ENCODE peak calls at places on chromosomes 4 and X, in four cellular contexts. M is mammary epithelial cell, A is H9, F is lung. G is an unnamed sample.
A peak's percentile ranks its signal among the peaks of the same experiment; 100 is the strongest.

GRCh38 chr4:99202536-99202935 is 16.5 kb downstream of the ADH6 start:
- DNase-seq in F (no peak), M (no peak), A (no peak), G (no peak)

GRCh38 chr4:81946996-81947395 is 426.8 kb downstream of the HNRNPD start:
- DNase-seq in F (no peak), A (no peak), M (no peak), G (no peak)

GRCh38 chrX:115268421-115268820 is 21.1 kb upstream of the LUZP4 start:
- DNase-seq in F (no peak), M (no peak), A (no peak), G (no peak)

GRCh38 chr4:151688003-151688784 is 72.6 kb downstream of the GATB start:
- DNase-seq in A (peak; percentile 56), F (no peak), M (no peak), G (no peak)

GRCh38 chrX:42755820-42756219 is 22.1 kb downstream of the PPP1R2C start:
- DNase-seq in F (peak; percentile 34), M (peak; percentile 46), A (no peak), G (peak; percentile 17)

GRCh38 chr4:117796677-117797076 is 237.6 kb upstream of the NDST3 start:
- DNase-seq in F (no peak), M (peak; percentile 16), A (no peak), G (no peak)

GRCh38 chr4:34850983-34851382 is 1393.3 kb downstream of the ARAP2 start:
- DNase-seq in M (no peak), A (no peak), F (no peak), G (no peak)

GRCh38 chrX:103585421-103586313 is at the start of gene TCEAL4:
- DNase-seq in A (peak; percentile 83), M (peak; percentile 13), F (peak; percentile 53), G (peak; percentile 56)

GRCh38 chr4:71283642-71284257 is 55.1 kb upstream of the SLC4A4 start:
- DNase-seq in M (no peak), F (no peak), A (no peak), G (no peak)

GRCh38 chr4:129231907-129232626 is 136.1 kb downstream of the C4orf33 start:
- DNase-seq in F (no peak), A (no peak), M (no peak), G (no peak)

GRCh38 chr4:57037982-57038604 is 59.4 kb downstream of the POLR2B start:
- DNase-seq in M (peak; percentile 32), F (peak; percentile 48), A (peak; percentile 79), G (peak; percentile 19)

GRCh38 chr4:132513491-132513890 is 635.6 kb upstream of the PCDH10 start:
- DNase-seq in A (no peak), F (no peak), M (peak; percentile 11), G (no peak)

GRCh38 chrX:28273751-28274150 is 292.5 kb upstream of the DCAF8L1 start:
- DNase-seq in M (no peak), F (no peak), A (no peak), G (no peak)

GRCh38 chr4:132101526-132101925 is 1047.6 kb upstream of the PCDH10 start:
- DNase-seq in A (no peak), F (no peak), M (no peak), G (no peak)

GRCh38 chrX:143462696-143463095 is 54.6 kb downstream of the SPANXN3 start:
- DNase-seq in M (no peak), A (no peak), F (no peak), G (no peak)

GRCh38 chr4:25818293-25819240 is 44.2 kb downstream of the SEL1L3 start:
- DNase-seq in M (no peak), A (no peak), F (no peak), G (no peak)

GRCh38 chrX:24231169-24231568 is 81.6 kb downstream of the ZFX start:
- DNase-seq in F (no peak), M (peak; percentile 84), A (no peak), G (no peak)

GRCh38 chr4:19936471-19936870 is 315.2 kb upstream of the SLIT2 start:
- DNase-seq in F (no peak), A (no peak), M (no peak), G (no peak)

GRCh38 chr4:7893539-7893938 is 46.1 kb downstream of the AFAP1 start:
- DNase-seq in F (no peak), M (peak; percentile 57), A (no peak), G (no peak)

GRCh38 chr4:106255195-106255594 is 60.8 kb downstream of the TBCK start:
- DNase-seq in F (no peak), M (no peak), A (no peak), G (no peak)

GRCh38 chr4:156983366-156983765 is 11.8 kb upstream of the PDGFC start:
- DNase-seq in M (no peak), A (no peak), F (no peak), G (no peak)

GRCh38 chr4:53598901-53599300 is 7.6 kb upstream of the LNX1 start:
- DNase-seq in F (no peak), A (no peak), M (no peak), G (no peak)

GRCh38 chrX:20477836-20478532 is 211.3 kb upstream of the RPS6KA3 start:
- DNase-seq in F (no peak), M (no peak), A (no peak), G (no peak)

GRCh38 chr4:23021040-23021439 is 328.3 kb downstream of the GBA3 start:
- DNase-seq in A (no peak), M (no peak), F (no peak), G (no peak)

GRCh38 chr4:109263721-109264120 is 38.7 kb downstream of the COL25A1 start:
- DNase-seq in F (no peak), M (no peak), A (no peak), G (no peak)

GRCh38 chrX:46576458-46576857 is 2.9 kb downstream of the CHST7 start:
- DNase-seq in F (no peak), A (no peak), M (no peak), G (no peak)

GRCh38 chr4:1793496-1793840 is 375 bp downstream of the FGFR3 start:
- DNase-seq in M (no peak), F (no peak), A (no peak), G (peak; percentile 64)

GRCh38 chrX:130057209-130057608 is 53.1 kb downstream of the ELF4 start:
- DNase-seq in M (no peak), F (no peak), A (no peak), G (no peak)

GRCh38 chr4:127224556-127224955 is 408.2 kb upstream of the INTU start:
- DNase-seq in F (no peak), M (no peak), A (no peak), G (no peak)

GRCh38 chrX:24398766-24399165 is 38.3 kb downstream of the SUPT20HL1 start:
- DNase-seq in A (no peak), F (no peak), M (peak; percentile 93), G (no peak)

GRCh38 chrX:78527263-78527662 is 131.9 kb downstream of the RTL3 start:
- DNase-seq in M (peak; percentile 45), A (no peak), F (no peak), G (no peak)

GRCh38 chr4:133544097-133544496 is 395.0 kb downstream of the PCDH10 start:
- DNase-seq in M (no peak), A (no peak), F (no peak), G (no peak)

GRCh38 chr4:55396305-55397023 is 707 bp downstream of the TMEM165 start:
- DNase-seq in A (peak; percentile 40), M (peak; percentile 41), F (peak; percentile 38), G (peak; percentile 53)

GRCh38 chrX:10198254-10198653 is 41.5 kb downstream of the CLCN4 start:
- DNase-seq in M (no peak), A (no peak), F (no peak), G (no peak)

GRCh38 chr4:166165829-166166420 is 292.9 kb downstream of the TLL1 start:
- DNase-seq in M (peak; percentile 59), A (no peak), F (no peak), G (peak; percentile 15)

GRCh38 chr4:41321216-41321945 is 64.7 kb downstream of the UCHL1 start:
- DNase-seq in M (no peak), A (no peak), F (no peak), G (no peak)

GRCh38 chr4:41318839-41319530 is 62.3 kb downstream of the UCHL1 start:
- DNase-seq in M (peak; percentile 22), F (no peak), A (no peak), G (no peak)

GRCh38 chr4:41320786-41321185 is 64.1 kb downstream of the UCHL1 start:
- DNase-seq in M (no peak), A (no peak), F (no peak), G (no peak)

GRCh38 chr4:41320278-41320677 is 63.5 kb downstream of the UCHL1 start:
- DNase-seq in A (no peak), M (no peak), F (no peak), G (no peak)

DNA sequence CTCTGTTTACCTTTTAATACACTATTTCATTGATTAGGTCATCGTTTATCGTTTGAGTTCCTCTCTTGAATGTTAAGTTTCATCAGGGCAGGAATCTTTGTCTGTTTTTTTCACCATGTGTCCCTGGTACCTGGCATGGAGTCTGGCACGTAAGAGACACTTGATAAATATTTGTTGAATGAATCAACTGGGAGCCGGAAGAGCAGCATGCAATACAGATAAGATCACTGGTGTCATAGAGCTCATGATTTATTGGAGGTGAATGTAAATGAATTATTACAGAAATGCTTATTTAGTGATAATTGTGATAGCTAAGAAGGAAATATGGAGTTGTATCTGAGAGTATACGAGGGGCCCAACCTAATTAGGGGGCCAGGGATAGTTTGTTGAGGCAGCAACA is 62.8 kb downstream of the UCHL1 start:
- DNase-seq in F (no peak), M (peak; percentile 18), A (no peak), G (no peak)
- H3K27ac ChIP-seq in F (no peak overlapping the region), M (no peak overlapping the region), A (no peak overlapping the region), G (no peak overlapping the region)

GRCh38 chrX:119624951-119625668 is 18.9 kb upstream of the NKRF start:
- DNase-seq in F (no peak), A (no peak), M (no peak), G (no peak)
- H3K27ac ChIP-seq in F (no peak overlapping the region), A (no peak overlapping the region), M (no peak overlapping the region), G (no peak overlapping the region)

GRCh38 chrX:96985046-96985445 is 101.3 kb downstream of the RPA4 start:
- DNase-seq in F (no peak), M (peak; percentile 27), A (no peak), G (no peak)
- H3K27ac ChIP-seq in F (no peak overlapping the region), M (no peak overlapping the region), A (no peak overlapping the region), G (no peak overlapping the region)

DNA sequence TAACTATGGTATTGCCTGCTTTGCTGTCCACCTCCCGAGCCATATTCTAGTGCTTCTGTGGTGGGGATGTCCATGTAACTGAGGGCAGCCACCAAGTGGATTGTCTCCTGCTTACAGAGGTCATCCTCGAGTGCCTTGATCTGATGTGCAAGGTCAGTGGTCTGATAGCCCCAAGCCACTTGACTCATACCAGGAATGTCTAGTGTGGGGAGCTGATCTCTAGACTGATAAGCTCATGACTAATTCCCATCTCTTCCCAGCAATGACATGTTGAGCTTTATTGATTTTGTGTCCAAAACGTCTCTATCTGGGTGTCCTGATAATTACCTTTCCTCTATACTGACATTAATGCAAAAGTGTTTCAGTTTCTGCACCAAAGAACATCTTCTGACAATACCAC is 168.4 kb upstream of the WDR1 start:
- DNase-seq in A (no peak), F (no peak), M (peak; percentile 74), G (no peak)
- H3K27ac ChIP-seq in A (no peak overlapping the region), F (no peak overlapping the region), M (peak overlapping the region; percentile 49), G (no peak overlapping the region)

GRCh38 chrX:70168238-70169188 is 8.8 kb upstream of the DGAT2L6 start:
- DNase-seq in F (no peak), M (peak; percentile 19), A (peak; percentile 48), G (no peak)

GRCh38 chrX:70172226-70172625 is 5.1 kb upstream of the DGAT2L6 start:
- DNase-seq in F (no peak), M (no peak), A (no peak), G (no peak)

GRCh38 chrX:70166601-70167590 is 10.4 kb upstream of the DGAT2L6 start:
- DNase-seq in A (no peak), M (peak; percentile 78), F (no peak), G (no peak)

GRCh38 chrX:70171636-70172035 is 5.6 kb upstream of the DGAT2L6 start:
- DNase-seq in A (no peak), M (peak; percentile 51), F (no peak), G (no peak)

GRCh38 chrX:70169281-70169680 is 8.0 kb upstream of the DGAT2L6 start:
- DNase-seq in M (no peak), F (no peak), A (no peak), G (no peak)
- H3K27ac ChIP-seq in M (no peak overlapping the region), F (peak overlapping the region; percentile 10), A (no peak overlapping the region), G (no peak overlapping the region)

G was measured in DND-41.